ENCODE peak calls at places on chromosomes 13 and 19, in five cellular contexts. D is astrocyte of the hippocampus; J is GM23248; C is caudate nucleus; B is activated naive CD4-positive, alpha-beta T cell treated with anti-CD3 and anti-CD28 coated beads, Interleukin-2, amount 10 ng/mL, durations not matched to agents 7 days and 5 days. M is an unnamed sample.

GRCh38 chr19:38894968-38895367 is 4.5 kb downstream of the SIRT2 start:
- DNase-seq in D (no peak), J (no peak), C (no peak), B (no peak), M (no peak)

GRCh38 chr13:109243311-109243951 is 543.0 kb downstream of the IRS2 start:
- DNase-seq in J (peak; percentile 85), C (no peak), B (no peak), D (peak; percentile 97), M (no peak)

GRCh38 chr13:79812070-79812850 is 331.3 kb downstream of the NDFIP2 start:
- DNase-seq in D (no peak), J (no peak), C (no peak), B (no peak), M (no peak)

GRCh38 chr13:32824061-32824460 is 192.2 kb upstream of the KL start:
- DNase-seq in C (no peak), B (no peak), D (no peak), J (no peak), M (no peak)

GRCh38 chr19:10544242-10544752 is 593 bp downstream of the ATG4D start:
- DNase-seq in J (peak; percentile 58), B (peak; percentile 58), C (no peak), D (no peak), M (peak; percentile 48)

GRCh38 chr19:13788991-13789390 is 6.3 kb upstream of the ZSWIM4 start:
- DNase-seq in B (peak; percentile 60), C (no peak), J (peak; percentile 63), D (peak; percentile 77), M (no peak)

GRCh38 chr13:96492758-96493157 is 402.9 kb downstream of the HS6ST3 start:
- DNase-seq in D (no peak), J (no peak), B (no peak), C (no peak), M (no peak)

GRCh38 chr13:79642596-79642995 is 161.6 kb downstream of the NDFIP2 start:
- DNase-seq in B (no peak), J (no peak), D (no peak), C (no peak), M (no peak)

GRCh38 chr13:23392313-23392712 is 41.2 kb downstream of the SACS start:
- DNase-seq in D (no peak), J (peak; percentile 24), C (no peak), B (no peak), M (no peak)

GRCh38 chr19:41957838-41958366 is 1.2 kb downstream of the RABAC1 start:
- DNase-seq in D (peak; percentile 94), J (peak; percentile 90), B (peak; percentile 58), C (peak; percentile 11), M (peak; percentile 82)

GRCh38 chr19:54297759-54298305 is 15.1 kb downstream of the LILRA5 start:
- DNase-seq in D (no peak), B (no peak), J (no peak), C (no peak), M (no peak)

GRCh38 chr19:13951799-13952153 is 533 bp upstream of the DCAF15 start:
- DNase-seq in J (no peak), B (no peak), C (no peak), D (no peak), M (no peak)

GRCh38 chr13:29006359-29006850 is 186.3 kb downstream of the MTUS2 start:
- DNase-seq in B (no peak), D (no peak), C (no peak), J (no peak), M (no peak)

GRCh38 chr19:5080809-5081208 is 111.9 kb downstream of the KDM4B start:
- DNase-seq in J (no peak), B (no peak), C (no peak), D (no peak), M (no peak)

GRCh38 chr19:46610851-46611770 is 10.0 kb downstream of the CALM3 start:
- DNase-seq in D (peak; percentile 77), C (no peak), J (no peak), B (peak; percentile 59), M (peak; percentile 6)

M was measured in WERI-Rb-1.